ENCODE peak calls at places on chromosomes 4 and X, in seven cellular contexts. One of them, this sample, is unnamed. For H3K36me3, the result is how much of the 10 kb centered on the place peaks cover.

GRCh38 chrX:21382715-21383114 is 8.5 kb downstream of the CNKSR2 start:
- DNase-seq in stomach: no peak
- DNase-seq in right atrium auricular region: no peak
- DNase-seq in OCI-LY7: no peak
- DNase-seq in breast epithelium: no peak
- DNase-seq in adrenal gland: no peak
- DNase-seq in upper lobe of right lung: no peak
- DNase-seq in this sample: no peak

GRCh38 chr4:103786014-103786413 is 66.2 kb upstream of the TACR3 start:
- DNase-seq in adrenal gland: no peak
- DNase-seq in breast epithelium: no peak
- DNase-seq in stomach: no peak
- DNase-seq in right atrium auricular region: no peak
- DNase-seq in upper lobe of right lung: no peak
- DNase-seq in OCI-LY7: peak
- DNase-seq in this sample: no peak

GRCh38 chr4:2651998-2652397 is 104.1 kb downstream of the TNIP2 start:
- DNase-seq in stomach: no peak
- DNase-seq in adrenal gland: no peak
- DNase-seq in breast epithelium: no peak
- DNase-seq in OCI-LY7: no peak
- DNase-seq in right atrium auricular region: no peak
- DNase-seq in upper lobe of right lung: peak
- DNase-seq in this sample: no peak

GRCh38 chr4:2259541-2260267 is 2.2 kb downstream of the MXD4 start:
- DNase-seq in upper lobe of right lung: peak
- DNase-seq in OCI-LY7: no peak
- DNase-seq in right atrium auricular region: peak
- DNase-seq in adrenal gland: no peak
- DNase-seq in breast epithelium: no peak
- DNase-seq in stomach: peak
- DNase-seq in this sample: peak

GRCh38 chrX:42565739-42566138 is 212.2 kb downstream of the PPP1R2C start:
- DNase-seq in adrenal gland: no peak
- DNase-seq in breast epithelium: no peak
- DNase-seq in stomach: no peak
- DNase-seq in OCI-LY7: no peak
- DNase-seq in upper lobe of right lung: no peak
- DNase-seq in right atrium auricular region: no peak
- DNase-seq in this sample: no peak

GRCh38 chr4:10096201-10096975 is 20.2 kb downstream of the WDR1 start:
- DNase-seq in breast epithelium: no peak
- DNase-seq in upper lobe of right lung: no peak
- DNase-seq in stomach: peak
- DNase-seq in adrenal gland: peak
- DNase-seq in OCI-LY7: no peak
- DNase-seq in right atrium auricular region: peak
- DNase-seq in this sample: no peak

GRCh38 chr4:57148177-57148576 is 38.0 kb upstream of the IGFBP7 start:
- DNase-seq in right atrium auricular region: no peak
- DNase-seq in adrenal gland: no peak
- DNase-seq in upper lobe of right lung: no peak
- DNase-seq in OCI-LY7: no peak
- DNase-seq in stomach: no peak
- DNase-seq in breast epithelium: no peak
- DNase-seq in this sample: no peak

GRCh38 chr4:122195718-122196117 is 43.6 kb downstream of the BLTP1 start:
- DNase-seq in OCI-LY7: no peak
- DNase-seq in breast epithelium: no peak
- DNase-seq in adrenal gland: no peak
- DNase-seq in upper lobe of right lung: no peak
- DNase-seq in right atrium auricular region: no peak
- DNase-seq in stomach: no peak
- DNase-seq in this sample: no peak

GRCh38 chr4:165928601-165929000 is 55.6 kb downstream of the TLL1 start:
- DNase-seq in upper lobe of right lung: no peak
- DNase-seq in OCI-LY7: no peak
- DNase-seq in breast epithelium: no peak
- DNase-seq in stomach: no peak
- DNase-seq in right atrium auricular region: no peak
- DNase-seq in adrenal gland: no peak
- DNase-seq in this sample: no peak

GRCh38 chr4:60589425-60589824 is 610.7 kb upstream of the ADGRL3 start:
- DNase-seq in right atrium auricular region: no peak
- DNase-seq in adrenal gland: no peak
- DNase-seq in breast epithelium: no peak
- DNase-seq in stomach: no peak
- DNase-seq in OCI-LY7: no peak
- DNase-seq in upper lobe of right lung: no peak
- DNase-seq in this sample: no peak

GRCh38 chrX:15930585-15930984 is 76.0 kb upstream of the AP1S2 start:
- DNase-seq in stomach: no peak
- DNase-seq in right atrium auricular region: no peak
- DNase-seq in breast epithelium: no peak
- DNase-seq in adrenal gland: no peak
- DNase-seq in OCI-LY7: peak
- DNase-seq in upper lobe of right lung: no peak
- DNase-seq in this sample: no peak

GRCh38 chrX:150216716-150217115 is 146.4 kb upstream of the MAMLD1 start:
- DNase-seq in right atrium auricular region: no peak
- DNase-seq in OCI-LY7: no peak
- DNase-seq in stomach: no peak
- DNase-seq in breast epithelium: no peak
- DNase-seq in adrenal gland: no peak
- DNase-seq in upper lobe of right lung: no peak
- DNase-seq in this sample: no peak

GRCh38 chrX:153365670-153366069 is 31.7 kb downstream of the ZNF275 start:
- DNase-seq in right atrium auricular region: no peak
- DNase-seq in upper lobe of right lung: no peak
- DNase-seq in OCI-LY7: no peak
- DNase-seq in adrenal gland: no peak
- DNase-seq in stomach: no peak
- DNase-seq in breast epithelium: no peak
- DNase-seq in this sample: no peak

GRCh38 chr4:152590179-152591031 is 54.5 kb upstream of the FBXW7 start:
- DNase-seq in right atrium auricular region: no peak
- DNase-seq in breast epithelium: peak
- DNase-seq in adrenal gland: no peak
- DNase-seq in upper lobe of right lung: no peak
- DNase-seq in stomach: no peak
- DNase-seq in OCI-LY7: no peak
- DNase-seq in this sample: no peak

DNA sequence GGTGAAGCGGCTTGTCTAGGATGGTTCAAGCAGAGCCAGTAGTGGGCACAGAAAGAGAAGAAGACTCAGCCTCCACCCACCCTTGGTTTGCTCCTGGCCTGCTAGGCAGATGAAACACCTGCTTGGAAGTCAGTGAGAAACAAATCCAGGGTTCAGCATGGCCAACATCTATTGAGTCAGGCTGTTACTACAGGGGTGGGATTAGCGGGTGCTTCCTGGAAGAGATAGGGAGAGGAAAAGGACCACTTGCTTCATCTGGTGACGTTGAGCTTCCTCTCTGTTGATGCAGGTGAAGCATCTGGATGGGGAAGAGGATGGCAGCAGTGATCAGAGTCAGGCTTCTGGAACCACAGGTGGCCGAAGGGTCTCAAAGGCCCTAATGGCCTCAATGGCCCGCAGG is 3.0 kb downstream of the MAGED2 start:
- DNase-seq in upper lobe of right lung: no peak
- DNase-seq in right atrium auricular region: no peak
- DNase-seq in stomach: no peak
- DNase-seq in OCI-LY7: no peak
- DNase-seq in adrenal gland: no peak
- DNase-seq in breast epithelium: no peak
- DNase-seq in this sample: no peak
- H3K36me3 ChIP-seq in upper lobe of right lung: half or more
- H3K36me3 ChIP-seq in right atrium auricular region: under half
- H3K36me3 ChIP-seq in stomach: half or more
- H3K36me3 ChIP-seq in OCI-LY7: under half
- H3K36me3 ChIP-seq in adrenal gland: under half
- H3K36me3 ChIP-seq in breast epithelium: under half
- H3K36me3 ChIP-seq in this sample: under half

GRCh38 chr4:184310171-184310567 is 92.5 kb upstream of the ENPP6 start:
- DNase-seq in upper lobe of right lung: no peak
- DNase-seq in OCI-LY7: peak
- DNase-seq in breast epithelium: no peak
- DNase-seq in right atrium auricular region: no peak
- DNase-seq in adrenal gland: no peak
- DNase-seq in stomach: no peak
- DNase-seq in this sample: no peak
- TF ChIP-seq CTCF in upper lobe of right lung: peak
- TF ChIP-seq CTCF in OCI-LY7: peak
- TF ChIP-seq CTCF in breast epithelium: no peak
- TF ChIP-seq CTCF in right atrium auricular region: no peak
- TF ChIP-seq CTCF in adrenal gland: peak
- TF ChIP-seq CTCF in stomach: no peak
- TF ChIP-seq CTCF in this sample: peak

GRCh38 chr4:138158746-138159297 is 83.3 kb downstream of the SLC7A11 start:
- DNase-seq in OCI-LY7: no peak
- DNase-seq in stomach: no peak
- DNase-seq in right atrium auricular region: no peak
- DNase-seq in upper lobe of right lung: no peak
- DNase-seq in adrenal gland: no peak
- DNase-seq in breast epithelium: no peak
- DNase-seq in this sample: no peak

GRCh38 chr4:138162259-138162658 is 79.9 kb downstream of the SLC7A11 start:
- DNase-seq in stomach: no peak
- DNase-seq in breast epithelium: no peak
- DNase-seq in right atrium auricular region: no peak
- DNase-seq in upper lobe of right lung: no peak
- DNase-seq in adrenal gland: no peak
- DNase-seq in OCI-LY7: no peak
- DNase-seq in this sample: no peak

GRCh38 chr4:138163171-138163570 is 79.0 kb downstream of the SLC7A11 start:
- DNase-seq in stomach: no peak
- DNase-seq in breast epithelium: no peak
- DNase-seq in adrenal gland: no peak
- DNase-seq in OCI-LY7: no peak
- DNase-seq in upper lobe of right lung: no peak
- DNase-seq in right atrium auricular region: no peak
- DNase-seq in this sample: no peak

GRCh38 chr4:138161351-138161750 is 80.8 kb downstream of the SLC7A11 start:
- DNase-seq in upper lobe of right lung: no peak
- DNase-seq in right atrium auricular region: no peak
- DNase-seq in adrenal gland: no peak
- DNase-seq in breast epithelium: no peak
- DNase-seq in stomach: no peak
- DNase-seq in OCI-LY7: no peak
- DNase-seq in this sample: no peak

DNA sequence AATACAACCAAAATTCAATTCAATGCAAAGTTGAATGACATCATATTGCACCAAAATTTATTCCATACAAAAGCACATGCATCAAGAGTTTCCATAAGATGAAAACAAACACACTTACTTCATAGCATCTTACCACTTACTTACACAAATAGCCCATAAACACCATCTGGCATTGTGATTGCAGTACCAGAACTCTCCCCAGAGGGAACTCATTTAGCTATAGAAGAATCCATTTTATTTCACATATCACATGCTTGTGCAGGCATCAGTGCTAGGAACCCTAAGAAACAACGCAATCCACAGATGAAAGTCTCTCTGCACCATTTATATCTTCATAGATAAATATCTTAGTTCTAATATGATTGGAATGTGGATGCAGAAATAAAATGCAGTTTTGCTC is 77.9 kb downstream of the SLC7A11 start:
- DNase-seq in OCI-LY7: no peak
- DNase-seq in upper lobe of right lung: no peak
- DNase-seq in adrenal gland: no peak
- DNase-seq in stomach: no peak
- DNase-seq in breast epithelium: no peak
- DNase-seq in right atrium auricular region: no peak
- DNase-seq in this sample: no peak
- H3K36me3 ChIP-seq in OCI-LY7: under half
- H3K36me3 ChIP-seq in upper lobe of right lung: under half
- H3K36me3 ChIP-seq in adrenal gland: under half
- H3K36me3 ChIP-seq in stomach: under half
- H3K36me3 ChIP-seq in breast epithelium: under half
- H3K36me3 ChIP-seq in right atrium auricular region: under half
- H3K36me3 ChIP-seq in this sample: under half

GRCh38 chr4:7902826-7903225 is 36.8 kb downstream of the AFAP1 start:
- DNase-seq in upper lobe of right lung: no peak
- DNase-seq in adrenal gland: no peak
- DNase-seq in OCI-LY7: no peak
- DNase-seq in right atrium auricular region: no peak
- DNase-seq in stomach: no peak
- DNase-seq in breast epithelium: no peak
- DNase-seq in this sample: no peak

GRCh38 chr4:7905461-7905915 is 34.2 kb downstream of the AFAP1 start:
- DNase-seq in OCI-LY7: no peak
- DNase-seq in stomach: no peak
- DNase-seq in breast epithelium: no peak
- DNase-seq in upper lobe of right lung: no peak
- DNase-seq in right atrium auricular region: no peak
- DNase-seq in adrenal gland: peak
- DNase-seq in this sample: no peak

GRCh38 chr4:7903686-7904085 is 36.0 kb downstream of the AFAP1 start:
- DNase-seq in breast epithelium: no peak
- DNase-seq in OCI-LY7: no peak
- DNase-seq in adrenal gland: no peak
- DNase-seq in stomach: no peak
- DNase-seq in upper lobe of right lung: no peak
- DNase-seq in right atrium auricular region: peak
- DNase-seq in this sample: no peak

GRCh38 chr4:7904942-7905341 is 34.7 kb downstream of the AFAP1 start:
- DNase-seq in breast epithelium: no peak
- DNase-seq in right atrium auricular region: no peak
- DNase-seq in stomach: no peak
- DNase-seq in OCI-LY7: no peak
- DNase-seq in adrenal gland: no peak
- DNase-seq in upper lobe of right lung: no peak
- DNase-seq in this sample: no peak

GRCh38 chr4:7904108-7904516 is 35.5 kb downstream of the AFAP1 start:
- DNase-seq in OCI-LY7: no peak
- DNase-seq in stomach: no peak
- DNase-seq in upper lobe of right lung: no peak
- DNase-seq in breast epithelium: no peak
- DNase-seq in adrenal gland: no peak
- DNase-seq in right atrium auricular region: no peak
- DNase-seq in this sample: no peak
- TF ChIP-seq CTCF in OCI-LY7: no peak
- TF ChIP-seq CTCF in stomach: no peak
- TF ChIP-seq CTCF in upper lobe of right lung: no peak
- TF ChIP-seq CTCF in breast epithelium: no peak
- TF ChIP-seq CTCF in adrenal gland: no peak
- TF ChIP-seq CTCF in right atrium auricular region: no peak
- TF ChIP-seq CTCF in this sample: no peak

GRCh38 chrX:74207539-74207938 is 96.4 kb upstream of the ZCCHC13 start:
- DNase-seq in breast epithelium: no peak
- DNase-seq in upper lobe of right lung: no peak
- DNase-seq in OCI-LY7: no peak
- DNase-seq in stomach: no peak
- DNase-seq in right atrium auricular region: no peak
- DNase-seq in adrenal gland: no peak
- DNase-seq in this sample: no peak
- H3K36me3 ChIP-seq in breast epithelium: under half
- H3K36me3 ChIP-seq in upper lobe of right lung: under half
- H3K36me3 ChIP-seq in OCI-LY7: under half
- H3K36me3 ChIP-seq in stomach: under half
- H3K36me3 ChIP-seq in right atrium auricular region: under half
- H3K36me3 ChIP-seq in adrenal gland: under half
- H3K36me3 ChIP-seq in this sample: under half

GRCh38 chr4:111475696-111476095 is 669.6 kb upstream of the FAM241A start:
- DNase-seq in upper lobe of right lung: no peak
- DNase-seq in adrenal gland: no peak
- DNase-seq in stomach: no peak
- DNase-seq in right atrium auricular region: no peak
- DNase-seq in breast epithelium: no peak
- DNase-seq in OCI-LY7: no peak
- DNase-seq in this sample: no peak

GRCh38 chr4:111475001-111475400 is 670.3 kb upstream of the FAM241A start:
- DNase-seq in upper lobe of right lung: no peak
- DNase-seq in breast epithelium: no peak
- DNase-seq in OCI-LY7: no peak
- DNase-seq in adrenal gland: no peak
- DNase-seq in right atrium auricular region: no peak
- DNase-seq in stomach: no peak
- DNase-seq in this sample: no peak
- TF ChIP-seq CTCF in upper lobe of right lung: peak
- TF ChIP-seq CTCF in breast epithelium: no peak
- TF ChIP-seq CTCF in OCI-LY7: peak
- TF ChIP-seq CTCF in adrenal gland: no peak
- TF ChIP-seq CTCF in right atrium auricular region: no peak
- TF ChIP-seq CTCF in stomach: no peak
- TF ChIP-seq CTCF in this sample: no peak

This sample was measured in right lobe of liver.